ENCODE peak calls at places on chromosomes 4 and X, in six cellular contexts. J is ovary, S is colonic mucosa, K is brain microvascular endothelial cell, H is thoracic aorta, X is right atrium auricular region. D is an unnamed sample.
A peak's percentile ranks its signal among the peaks of the same experiment; 100 is the strongest.

GRCh38 chrX:133544105-133544504 is 128.8 kb upstream of the GPC4 start:
- DNase-seq in H (no peak), X (no peak), S (no peak), K (peak; percentile 24), J (no peak), D (peak; percentile 10)

GRCh38 chr4:116244771-116245170 is 840.6 kb downstream of the TRAM1L1 start:
- DNase-seq in S (no peak), K (no peak), X (no peak), J (no peak), H (no peak), D (no peak)

GRCh38 chr4:6917445-6918241 is 8.0 kb downstream of the TBC1D14 start:
- DNase-seq in K (no peak), S (peak; percentile 96), H (no peak), X (peak; percentile 81), J (peak; percentile 81), D (peak; percentile 84)

GRCh38 chr4:161815841-161816240 is 348.0 kb downstream of the FSTL5 start:
- DNase-seq in S (no peak), K (no peak), X (no peak), J (no peak), H (no peak), D (no peak)

GRCh38 chr4:140691369-140691768 is 64.8 kb downstream of the TBC1D9 start:
- DNase-seq in S (no peak), K (peak; percentile 25), J (no peak), X (no peak), H (no peak), D (peak; percentile 16)

GRCh38 chr4:19913670-19914069 is 338.0 kb upstream of the SLIT2 start:
- DNase-seq in H (no peak), K (no peak), X (no peak), J (no peak), S (no peak), D (no peak)

GRCh38 chr4:150950657-150951056 is 64.4 kb downstream of the LRBA start:
- DNase-seq in H (no peak), X (no peak), S (no peak), K (no peak), J (no peak), D (no peak)

GRCh38 chrX:140821280-140821679 is 111.7 kb downstream of the LINC00632 start:
- DNase-seq in H (no peak), K (no peak), J (no peak), X (no peak), S (no peak), D (no peak)

GRCh38 chrX:40009462-40009851 is 88.3 kb downstream of the BCOR start:
- DNase-seq in K (no peak), H (no peak), X (no peak), J (no peak), S (no peak), D (no peak)

GRCh38 chr4:39458505-39459300 is at the start of the genes LIAS and RPL9:
- DNase-seq in X (peak; percentile 99), K (peak; percentile 98), J (peak; percentile 98), S (peak; percentile 96), H (peak; percentile 91), D (peak; percentile 98)

GRCh38 chrX:65837875-65838549 is 170.6 kb downstream of the MSN start:
- DNase-seq in J (no peak), H (no peak), K (no peak), X (no peak), S (no peak), D (no peak)

GRCh38 chrX:45711231-45711630 is 510.6 kb upstream of the DIPK2B start:
- DNase-seq in H (no peak), K (no peak), X (no peak), J (no peak), S (no peak), D (no peak)

GRCh38 chrX:64306712-64307111 is 76.3 kb upstream of the ASB12 start:
- DNase-seq in H (no peak), X (no peak), K (no peak), S (no peak), J (no peak), D (no peak)

GRCh38 chrX:102624105-102624504 is 24.8 kb downstream of the ARMCX5 start:
- DNase-seq in S (no peak), H (no peak), J (no peak), K (no peak), X (no peak), D (no peak)

GRCh38 chrX:110435191-110435590 is 76.5 kb downstream of the RTL9 start:
- DNase-seq in S (no peak), X (no peak), J (no peak), K (no peak), H (no peak), D (no peak)

GRCh38 chr4:113809313-113809712 is 47.8 kb upstream of the CAMK2D start:
- DNase-seq in H (no peak), S (no peak), K (no peak), J (no peak), X (peak; percentile 66), D (no peak)

GRCh38 chr4:163221467-163221866 is 54.8 kb upstream of the NAF1 start:
- DNase-seq in K (no peak), S (no peak), J (no peak), X (no peak), H (no peak), D (no peak)
- TF ChIP-seq CTCF in K (no peak), S (no peak), J (no peak), X (no peak), H (no peak), D (no peak)

DNA sequence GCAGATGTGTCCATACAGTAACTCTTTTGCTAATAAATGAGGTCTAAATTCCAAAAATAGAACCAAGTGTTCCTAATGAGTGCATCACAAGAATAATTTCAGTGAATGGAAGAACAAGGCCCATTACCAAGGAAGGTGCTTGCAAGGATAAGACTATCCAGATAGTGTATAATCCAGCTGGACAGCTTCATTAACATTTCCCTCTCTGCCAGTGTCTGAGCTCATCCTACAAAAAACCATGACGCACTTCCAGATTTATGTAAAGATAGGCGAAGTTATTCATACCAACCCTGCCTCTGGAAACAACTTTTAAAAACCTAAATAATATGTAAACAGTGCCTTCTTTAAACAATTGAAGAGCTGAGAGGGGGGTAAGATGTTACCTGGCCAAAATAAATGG is 177.9 kb upstream of the STK26 start:
- DNase-seq in S (no peak), K (no peak), X (no peak), H (no peak), J (no peak), D (no peak)
- H3K27me3 ChIP-seq in S (peaks cover 6% of the 10 kb centered on the region), K (no peaks in the 10 kb centered on the region), X (no peaks in the 10 kb centered on the region), H (no peaks in the 10 kb centered on the region), J (no peaks in the 10 kb centered on the region), D (no peaks in the 10 kb centered on the region)

GRCh38 chrX:154445776-154446175 is 1.8 kb downstream of the FAM50A start:
- DNase-seq in H (no peak), J (no peak), K (no peak), S (no peak), X (no peak), D (no peak)

GRCh38 chrX:154443479-154443910 is 446 bp upstream of the FAM50A start:
- DNase-seq in J (no peak), H (no peak), X (no peak), K (no peak), S (no peak), D (no peak)

GRCh38 chrX:154444001-154444754 is at the start of gene FAM50A:
- DNase-seq in S (peak; percentile 79), X (peak; percentile 78), H (no peak), K (peak; percentile 26), J (peak; percentile 85), D (peak; percentile 61)

GRCh38 chrX:154446430-154446829 is 2.5 kb downstream of the FAM50A start:
- DNase-seq in S (no peak), X (no peak), J (no peak), H (no peak), K (no peak), D (no peak)

DNA sequence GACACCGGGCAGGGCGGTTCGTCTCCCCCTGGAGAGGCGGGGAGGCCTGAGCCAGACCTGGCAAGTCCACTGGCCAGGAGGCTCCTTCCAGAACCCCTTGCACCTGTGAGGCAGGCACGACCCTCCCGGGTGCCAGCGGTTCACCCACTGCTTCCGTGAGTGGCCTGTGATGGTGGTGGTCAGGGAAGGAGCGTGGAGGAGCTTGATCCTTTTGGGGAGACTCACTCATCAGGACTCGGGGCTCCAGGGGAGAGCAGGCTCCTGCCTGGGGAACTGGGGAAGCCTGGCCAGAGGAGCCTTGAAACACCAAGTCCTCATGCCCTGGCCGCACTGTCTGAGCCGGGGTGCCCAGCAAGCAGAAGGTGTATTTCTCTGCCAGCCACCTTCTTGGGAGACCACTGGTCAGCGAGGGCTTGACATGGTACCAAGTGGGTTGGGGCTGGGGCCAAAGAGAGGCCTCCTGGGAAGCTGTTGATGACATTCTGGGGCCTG is 860 bp downstream of the FAM50A start:
- DNase-seq in S (no peak), X (no peak), J (no peak), H (no peak), K (no peak), D (no peak)
- H3K36me3 ChIP-seq in S (peaks cover 9% of the 10 kb centered on the region), X (peaks cover 33% of the 10 kb centered on the region), J (no peaks in the 10 kb centered on the region), H (peaks cover 10% of the 10 kb centered on the region), K (peaks cover 19% of the 10 kb centered on the region), D (no peaks in the 10 kb centered on the region)

GRCh38 chrX:134737721-134738369 is 79.6 kb upstream of the PLAC1 start:
- DNase-seq in H (no peak), X (no peak), K (no peak), S (no peak), J (no peak), D (no peak)
- TF ChIP-seq CTCF in H (no peak), X (no peak), K (no peak), S (no peak), J (no peak), D (no peak)

GRCh38 chr4:8865681-8866310 is 5.8 kb downstream of the HMX1 start:
- DNase-seq in J (no peak), X (no peak), K (no peak), S (no peak), H (no peak), D (no peak)
- H3K27me3 ChIP-seq in J (no peaks in the 10 kb centered on the region), X (peaks cover 37% of the 10 kb centered on the region), K (peaks cover 95% of the 10 kb centered on the region), S (peaks cover 85% of the 10 kb centered on the region), H (peaks cover 8% of the 10 kb centered on the region), D (no peaks in the 10 kb centered on the region)